ENCODE peak calls at places on chromosomes 1 and 21, in six cellular contexts. E, K, G, V, U and B are unnamed samples.

GRCh38 chr1:6113116-6113515 is 67.0 kb downstream of the CHD5 start:
- DNase-seq in E (no peak), G (no peak), K (no peak), U (no peak), V (no peak), B (no peak)

GRCh38 chr1:67134692-67135091 is at the start of gene C1orf141:
- DNase-seq in K (no peak), E (no peak), V (no peak), G (no peak), U (no peak), B (no peak)

GRCh38 chr1:167202049-167202448 is 18.6 kb upstream of the POU2F1 start:
- DNase-seq in K (no peak), G (no peak), U (no peak), V (no peak), E (no peak), B (no peak)

GRCh38 chr1:30147188-30147587 is 576.2 kb downstream of the MATN1 start:
- DNase-seq in E (no peak), U (no peak), K (no peak), G (no peak), V (no peak), B (no peak)

GRCh38 chr1:96721053-96721381 is 567 bp upstream of the PTBP2 start:
- DNase-seq in G (no peak), V (no peak), K (no peak), U (no peak), E (no peak), B (no peak)

GRCh38 chr1:77534456-77534855 is 148.0 kb downstream of the ZZZ3 start:
- DNase-seq in U (no peak), G (no peak), E (no peak), V (no peak), K (no peak), B (no peak)

GRCh38 chr1:235041201-235041600 is 87.4 kb downstream of the TOMM20 start:
- DNase-seq in V (peak; percentile 66), G (no peak), K (no peak), U (no peak), E (no peak), B (no peak)

GRCh38 chr1:83802023-83802422 is 196.9 kb downstream of the TTLL7 start:
- DNase-seq in U (no peak), V (no peak), K (peak; percentile 72), G (no peak), E (no peak), B (no peak)

GRCh38 chr21:42578034-42578433 is 64.4 kb downstream of the SLC37A1 start:
- DNase-seq in K (no peak), U (no peak), V (peak; percentile 25), G (no peak), E (no peak), B (no peak)

GRCh38 chr1:27086026-27086425 is 68.9 kb downstream of the SLC9A1 start:
- DNase-seq in E (no peak), U (no peak), K (no peak), V (no peak), G (no peak), B (no peak)

GRCh38 chr1:183583466-183583865 is 6.8 kb downstream of the NCF2 start:
- DNase-seq in V (no peak), K (no peak), U (no peak), E (no peak), G (no peak), B (no peak)

GRCh38 chr1:198660341-198661056 is 21.7 kb downstream of the PTPRC start:
- DNase-seq in G (no peak), E (no peak), U (no peak), K (no peak), V (no peak), B (no peak)